ENCODE peak calls at places on chromosomes 3 and 15, in five cellular contexts. Y is globus pallidus, X is neural crest cell, E is left cardiac atrium, R is psoas muscle. M is an unnamed sample.

GRCh38 chr3:143091438-143091837 is 28.1 kb upstream of the CHST2 start:
- DNase-seq in R (no peak), E (no peak), X (no peak), Y (no peak), M (no peak)

GRCh38 chr3:98812851-98813374 is 49.8 kb downstream of the ST3GAL6 start:
- DNase-seq in X (no peak), Y (peak), R (no peak), E (no peak), M (peak)

GRCh38 chr3:149575213-149575961 is 82.4 kb downstream of the WWTR1 start:
- DNase-seq in Y (no peak), E (peak), X (no peak), R (peak), M (peak)

GRCh38 chr3:65928110-65928509 is 110.6 kb downstream of the MAGI1 start:
- DNase-seq in R (no peak), E (no peak), Y (no peak), X (no peak), M (no peak)

GRCh38 chr15:25797035-25797434 is 66.1 kb downstream of the ATP10A start:
- DNase-seq in Y (no peak), E (no peak), R (no peak), X (no peak), M (no peak)

GRCh38 chr15:38103564-38103963 is 149.1 kb upstream of the SPRED1 start:
- DNase-seq in E (no peak), R (no peak), Y (no peak), X (no peak), M (no peak)

GRCh38 chr3:171206283-171206682 is 179.8 kb upstream of the SLC2A2 start:
- DNase-seq in Y (no peak), R (no peak), E (no peak), X (no peak), M (no peak)

GRCh38 chr15:68376447-68377060 is 55.4 kb downstream of the ITGA11 start:
- DNase-seq in X (no peak), E (no peak), Y (no peak), R (no peak), M (no peak)

GRCh38 chr15:57758556-57758955 is 52.0 kb downstream of the POLR2M start:
- DNase-seq in R (no peak), X (no peak), E (no peak), Y (no peak), M (no peak)

GRCh38 chr15:37576952-37577351 is 357.5 kb upstream of the TMCO5A start:
- DNase-seq in Y (no peak), R (no peak), E (no peak), X (no peak), M (no peak)

GRCh38 chr15:25790003-25790660 is 73.0 kb downstream of the ATP10A start:
- DNase-seq in E (peak), X (no peak), Y (no peak), R (no peak), M (no peak)

GRCh38 chr3:143793971-143794370 is 54.3 kb downstream of the SLC9A9 start:
- DNase-seq in Y (no peak), R (no peak), E (no peak), X (no peak), M (no peak)

GRCh38 chr3:147620906-147621305 is 211.7 kb downstream of the ZIC1 start:
- DNase-seq in X (no peak), R (no peak), E (no peak), Y (no peak), M (no peak)

GRCh38 chr3:144362126-144362525 is 390.5 kb downstream of the DIPK2A start:
- DNase-seq in R (no peak), E (no peak), Y (no peak), X (no peak), M (no peak)

GRCh38 chr3:194404365-194405140 is 5.5 kb upstream of the GP5 start:
- DNase-seq in Y (peak), X (no peak), E (no peak), R (no peak), M (peak)

GRCh38 chr3:108037770-108038169 is 53.1 kb downstream of the CD47 start:
- DNase-seq in E (no peak), R (no peak), Y (no peak), X (no peak), M (no peak)

GRCh38 chr3:123870033-123870432 is 14.1 kb downstream of the MYLK start:
- DNase-seq in R (no peak), X (no peak), Y (no peak), E (no peak), M (no peak)

GRCh38 chr3:179837374-179837773 is 184.5 kb downstream of the USP13 start:
- DNase-seq in E (no peak), R (no peak), X (no peak), Y (no peak), M (no peak)